ENCODE peak calls at places on chromosomes 1 and 21, in six cellular contexts. One of them, this sample, is unnamed.

GRCh38 chr1:48250572-48250971 is 28.1 kb downstream of the SLC5A9 start:
- DNase-seq in neuronal stem cell: no peak
- DNase-seq in mesendoderm: no peak
- DNase-seq in H1: no peak
- DNase-seq in H9: no peak
- DNase-seq in IMR-90: no peak
- DNase-seq in this sample: no peak

GRCh38 chr1:57307382-57307781 is 116.5 kb downstream of the DAB1 start:
- DNase-seq in H9: peak
- DNase-seq in neuronal stem cell: no peak
- DNase-seq in H1: no peak
- DNase-seq in mesendoderm: peak
- DNase-seq in IMR-90: no peak
- DNase-seq in this sample: no peak

GRCh38 chr1:11790880-11791715 is 14.7 kb downstream of the MTHFR start:
- DNase-seq in IMR-90: peak
- DNase-seq in neuronal stem cell: no peak
- DNase-seq in mesendoderm: no peak
- DNase-seq in H1: no peak
- DNase-seq in H9: no peak
- DNase-seq in this sample: peak

GRCh38 chr1:247716546-247716945 is at the start of gene OR6F1:
- DNase-seq in H1: no peak
- DNase-seq in neuronal stem cell: no peak
- DNase-seq in H9: no peak
- DNase-seq in IMR-90: no peak
- DNase-seq in mesendoderm: no peak
- DNase-seq in this sample: no peak

GRCh38 chr1:200237066-200237465 is 172.8 kb downstream of the ZNF281 start:
- DNase-seq in neuronal stem cell: no peak
- DNase-seq in IMR-90: no peak
- DNase-seq in mesendoderm: no peak
- DNase-seq in H9: no peak
- DNase-seq in H1: no peak
- DNase-seq in this sample: no peak

GRCh38 chr1:12636098-12636950 is 7.6 kb upstream of the AADACL4 start:
- DNase-seq in neuronal stem cell: no peak
- DNase-seq in mesendoderm: peak
- DNase-seq in H9: peak
- DNase-seq in H1: no peak
- DNase-seq in IMR-90: peak
- DNase-seq in this sample: peak

GRCh38 chr1:27548858-27549719 is 54.9 kb downstream of the AHDC1 start:
- DNase-seq in neuronal stem cell: no peak
- DNase-seq in IMR-90: no peak
- DNase-seq in H1: no peak
- DNase-seq in mesendoderm: no peak
- DNase-seq in H9: no peak
- DNase-seq in this sample: no peak

GRCh38 chr1:26627959-26628358 is 67.9 kb upstream of the ARID1A start:
- DNase-seq in mesendoderm: no peak
- DNase-seq in H9: no peak
- DNase-seq in H1: no peak
- DNase-seq in IMR-90: no peak
- DNase-seq in neuronal stem cell: no peak
- DNase-seq in this sample: no peak

GRCh38 chr1:45979778-45980176 is 152.7 kb downstream of the PIK3R3 start:
- DNase-seq in H9: no peak
- DNase-seq in neuronal stem cell: no peak
- DNase-seq in H1: no peak
- DNase-seq in IMR-90: no peak
- DNase-seq in mesendoderm: no peak
- DNase-seq in this sample: no peak

GRCh38 chr1:179082308-179083030 is 599 bp downstream of the TOR3A start:
- DNase-seq in mesendoderm: no peak
- DNase-seq in H9: peak
- DNase-seq in neuronal stem cell: peak
- DNase-seq in H1: no peak
- DNase-seq in IMR-90: no peak
- DNase-seq in this sample: peak

GRCh38 chr1:175129997-175130648 is 62.5 kb downstream of the KIAA0040 start:
- DNase-seq in H9: peak
- DNase-seq in IMR-90: no peak
- DNase-seq in H1: peak
- DNase-seq in neuronal stem cell: peak
- DNase-seq in mesendoderm: peak
- DNase-seq in this sample: no peak

GRCh38 chr1:55071477-55071876 is 32.1 kb downstream of the PCSK9 start:
- DNase-seq in mesendoderm: peak
- DNase-seq in IMR-90: peak
- DNase-seq in H9: peak
- DNase-seq in neuronal stem cell: peak
- DNase-seq in H1: peak
- DNase-seq in this sample: peak

GRCh38 chr21:37257526-37257966 is 9.6 kb downstream of the VPS26C start:
- DNase-seq in mesendoderm: no peak
- DNase-seq in H1: no peak
- DNase-seq in neuronal stem cell: no peak
- DNase-seq in H9: no peak
- DNase-seq in IMR-90: peak
- DNase-seq in this sample: peak

GRCh38 chr1:37244815-37245214 is 210.5 kb upstream of the GRIK3 start:
- DNase-seq in IMR-90: no peak
- DNase-seq in neuronal stem cell: no peak
- DNase-seq in H9: no peak
- DNase-seq in mesendoderm: no peak
- DNase-seq in H1: no peak
- DNase-seq in this sample: no peak

GRCh38 chr1:96475882-96476281 is 245.7 kb upstream of the PTBP2 start:
- DNase-seq in H1: no peak
- DNase-seq in mesendoderm: no peak
- DNase-seq in neuronal stem cell: no peak
- DNase-seq in IMR-90: no peak
- DNase-seq in H9: no peak
- DNase-seq in this sample: no peak

GRCh38 chr1:193181526-193181925 is 4.9 kb downstream of the B3GALT2 start:
- DNase-seq in mesendoderm: no peak
- DNase-seq in H9: no peak
- DNase-seq in H1: no peak
- DNase-seq in neuronal stem cell: no peak
- DNase-seq in IMR-90: no peak
- DNase-seq in this sample: no peak

GRCh38 chr1:207876129-207876528 is 34.8 kb downstream of the CD34 start:
- DNase-seq in H9: no peak
- DNase-seq in mesendoderm: no peak
- DNase-seq in H1: no peak
- DNase-seq in IMR-90: no peak
- DNase-seq in neuronal stem cell: no peak
- DNase-seq in this sample: no peak

GRCh38 chr1:166090244-166090643 is 76.6 kb downstream of the FAM78B start:
- DNase-seq in H1: no peak
- DNase-seq in neuronal stem cell: no peak
- DNase-seq in IMR-90: no peak
- DNase-seq in mesendoderm: no peak
- DNase-seq in H9: no peak
- DNase-seq in this sample: no peak

GRCh38 chr1:151425103-151425502 is 25.7 kb downstream of the PSMB4 start:
- DNase-seq in neuronal stem cell: no peak
- DNase-seq in H9: no peak
- DNase-seq in IMR-90: no peak
- DNase-seq in mesendoderm: no peak
- DNase-seq in H1: no peak
- DNase-seq in this sample: no peak

GRCh38 chr1:151428068-151428467 is 28.7 kb downstream of the PSMB4 start:
- DNase-seq in H1: no peak
- DNase-seq in neuronal stem cell: no peak
- DNase-seq in H9: no peak
- DNase-seq in IMR-90: no peak
- DNase-seq in mesendoderm: no peak
- DNase-seq in this sample: no peak
- H3K23ac ChIP-seq in H1: no peak
- H3K23ac ChIP-seq in neuronal stem cell: no peak
- H3K23ac ChIP-seq in H9: no peak
- H3K23ac ChIP-seq in IMR-90: no peak
- H3K23ac ChIP-seq in mesendoderm: no peak
- H3K23ac ChIP-seq in this sample: no peak

DNA sequence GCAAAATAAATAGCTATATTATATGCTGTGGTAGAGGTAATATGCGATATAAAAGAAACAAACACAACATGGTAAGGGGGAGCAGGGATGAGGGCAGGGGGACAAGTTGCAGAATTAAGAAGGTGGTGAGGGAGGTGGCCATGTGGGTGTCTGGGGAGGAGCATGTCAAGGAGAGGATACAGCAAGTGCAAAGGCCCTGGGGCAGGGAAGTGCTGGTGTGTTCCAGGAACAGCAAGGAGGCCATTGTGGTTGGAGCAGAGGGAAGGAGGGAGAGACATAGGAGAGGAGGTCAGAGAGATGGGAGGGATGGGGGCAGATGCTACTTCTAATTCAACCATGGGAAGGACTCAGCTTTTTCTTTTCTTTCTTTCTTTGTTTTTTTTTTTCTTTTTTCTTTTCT is 161.2 kb upstream of the IGSF21 start:
- DNase-seq in H1: no peak
- DNase-seq in mesendoderm: no peak
- DNase-seq in IMR-90: no peak
- DNase-seq in neuronal stem cell: no peak
- DNase-seq in H9: no peak
- DNase-seq in this sample: no peak
- H3K23ac ChIP-seq in H1: no peak
- H3K23ac ChIP-seq in mesendoderm: no peak
- H3K23ac ChIP-seq in IMR-90: no peak
- H3K23ac ChIP-seq in neuronal stem cell: no peak
- H3K23ac ChIP-seq in H9: no peak
- H3K23ac ChIP-seq in this sample: no peak

GRCh38 chr1:44777969-44778635 is 2.8 kb downstream of the RPS8 start:
- DNase-seq in H1: no peak
- DNase-seq in IMR-90: no peak
- DNase-seq in H9: no peak
- DNase-seq in neuronal stem cell: no peak
- DNase-seq in mesendoderm: no peak
- DNase-seq in this sample: no peak
- H3K23ac ChIP-seq in H1: no peak
- H3K23ac ChIP-seq in IMR-90: peak
- H3K23ac ChIP-seq in H9: no peak
- H3K23ac ChIP-seq in neuronal stem cell: no peak
- H3K23ac ChIP-seq in mesendoderm: no peak
- H3K23ac ChIP-seq in this sample: no peak

GRCh38 chr1:29342351-29342750 is 106.0 kb downstream of the PTPRU start:
- DNase-seq in H9: no peak
- DNase-seq in IMR-90: no peak
- DNase-seq in H1: no peak
- DNase-seq in neuronal stem cell: no peak
- DNase-seq in mesendoderm: no peak
- DNase-seq in this sample: no peak

GRCh38 chr1:29341936-29342335 is 105.6 kb downstream of the PTPRU start:
- DNase-seq in neuronal stem cell: no peak
- DNase-seq in IMR-90: no peak
- DNase-seq in H1: no peak
- DNase-seq in H9: no peak
- DNase-seq in mesendoderm: peak
- DNase-seq in this sample: no peak

GRCh38 chr1:29343476-29343875 is 107.2 kb downstream of the PTPRU start:
- DNase-seq in IMR-90: no peak
- DNase-seq in H1: no peak
- DNase-seq in neuronal stem cell: no peak
- DNase-seq in mesendoderm: no peak
- DNase-seq in H9: no peak
- DNase-seq in this sample: no peak

GRCh38 chr1:29335573-29335972 is 99.3 kb downstream of the PTPRU start:
- DNase-seq in mesendoderm: no peak
- DNase-seq in H9: no peak
- DNase-seq in IMR-90: no peak
- DNase-seq in H1: no peak
- DNase-seq in neuronal stem cell: no peak
- DNase-seq in this sample: no peak

DNA sequence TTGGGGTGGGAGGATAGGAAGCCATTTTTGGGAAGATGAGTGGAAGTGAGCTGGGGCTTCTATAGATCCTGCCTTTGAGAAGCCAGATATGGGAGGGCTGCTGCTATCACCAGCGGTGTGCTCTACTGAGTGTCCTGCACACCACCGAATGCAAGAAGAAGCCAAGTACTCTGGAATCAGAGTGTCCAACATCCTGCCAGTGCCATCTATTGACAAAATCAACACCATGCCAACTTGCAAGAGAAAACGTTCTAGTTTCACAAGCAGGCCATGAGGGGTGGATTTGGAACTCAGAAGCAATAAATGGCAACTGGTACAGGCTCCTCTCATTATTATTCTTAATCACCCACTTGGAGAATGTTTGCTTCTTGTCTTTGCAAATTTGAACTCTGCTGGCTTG is 102.9 kb downstream of the PTPRU start:
- DNase-seq in H1: no peak
- DNase-seq in H9: no peak
- DNase-seq in mesendoderm: no peak
- DNase-seq in neuronal stem cell: no peak
- DNase-seq in IMR-90: no peak
- DNase-seq in this sample: no peak
- H3K23ac ChIP-seq in H1: no peak
- H3K23ac ChIP-seq in H9: no peak
- H3K23ac ChIP-seq in mesendoderm: no peak
- H3K23ac ChIP-seq in neuronal stem cell: no peak
- H3K23ac ChIP-seq in IMR-90: no peak
- H3K23ac ChIP-seq in this sample: no peak

GRCh38 chr21:38761531-38761930 is 44.2 kb upstream of the ETS2 start:
- DNase-seq in H9: no peak
- DNase-seq in H1: no peak
- DNase-seq in neuronal stem cell: no peak
- DNase-seq in mesendoderm: no peak
- DNase-seq in IMR-90: no peak
- DNase-seq in this sample: peak

GRCh38 chr21:38766987-38767722 is 38.6 kb upstream of the ETS2 start:
- DNase-seq in neuronal stem cell: no peak
- DNase-seq in H9: no peak
- DNase-seq in mesendoderm: no peak
- DNase-seq in H1: no peak
- DNase-seq in IMR-90: no peak
- DNase-seq in this sample: peak

GRCh38 chr21:38768385-38769071 is 37.2 kb upstream of the ETS2 start:
- DNase-seq in neuronal stem cell: no peak
- DNase-seq in IMR-90: peak
- DNase-seq in H9: no peak
- DNase-seq in H1: no peak
- DNase-seq in mesendoderm: no peak
- DNase-seq in this sample: peak

GRCh38 chr21:38769253-38769780 is 36.4 kb upstream of the ETS2 start:
- DNase-seq in H9: no peak
- DNase-seq in IMR-90: peak
- DNase-seq in H1: no peak
- DNase-seq in neuronal stem cell: no peak
- DNase-seq in mesendoderm: no peak
- DNase-seq in this sample: peak

DNA sequence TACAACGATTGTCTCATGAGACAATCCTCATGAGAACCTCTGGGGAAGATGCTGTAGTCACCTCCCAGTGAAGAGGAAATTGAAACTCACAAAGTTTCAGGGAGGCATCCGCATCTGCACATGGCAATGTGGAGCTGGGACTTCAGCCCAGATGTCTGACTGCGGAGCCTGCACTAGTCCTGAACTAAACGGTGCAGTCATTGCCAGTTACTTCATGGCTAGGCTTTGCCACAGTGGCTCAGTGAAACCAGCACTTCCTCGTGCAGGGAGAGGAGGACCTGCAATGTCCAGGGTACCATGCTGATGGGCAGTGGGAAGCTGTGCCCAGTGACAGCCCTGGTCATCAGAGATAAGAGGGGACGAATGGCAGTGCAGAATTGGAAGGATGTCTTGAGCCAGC is 40.7 kb upstream of the ETS2 start:
- DNase-seq in IMR-90: no peak
- DNase-seq in mesendoderm: no peak
- DNase-seq in H9: no peak
- DNase-seq in neuronal stem cell: no peak
- DNase-seq in H1: no peak
- DNase-seq in this sample: no peak
- H3K23ac ChIP-seq in IMR-90: no peak
- H3K23ac ChIP-seq in mesendoderm: no peak
- H3K23ac ChIP-seq in H9: no peak
- H3K23ac ChIP-seq in neuronal stem cell: no peak
- H3K23ac ChIP-seq in H1: no peak
- H3K23ac ChIP-seq in this sample: no peak

This sample was measured in mesenchymal stem cell.